ENCODE peak calls at places on chromosomes 5 and 9, in nine cellular contexts. X is body of pancreas, I is right lobe of liver, W is tibial nerve, D is stomach, M is uterus, Z is heart left ventricle, S is prostate gland, V is breast epithelium. Q is an unnamed sample.
A peak's percentile ranks its signal among the peaks of the same experiment; 100 is the strongest.

GRCh38 chr5:119820608-119821007 is 191.2 kb downstream of the FAM170A start:
- DNase-seq in X (no peak), I (no peak), W (no peak), D (no peak), M (no peak), Z (no peak), S (no peak), V (no peak), Q (no peak)

GRCh38 chr5:177473461-177473991 is at the start of gene DBN1:
- DNase-seq in X (peak; percentile 60), I (no peak), W (no peak), D (peak; percentile 49), M (no peak), Z (no peak), S (no peak), V (no peak), Q (no peak)

GRCh38 chr5:122153230-122153629 is 23.9 kb downstream of the ZNF474 start:
- DNase-seq in X (no peak), I (no peak), W (no peak), D (no peak), M (no peak), Z (no peak), S (no peak), V (no peak), Q (no peak)

GRCh38 chr9:82456621-82457020 is 468.0 kb downstream of the SPATA31D1 start:
- DNase-seq in X (no peak), I (no peak), W (no peak), D (no peak), M (no peak), Z (no peak), S (no peak), V (no peak), Q (no peak)

GRCh38 chr5:134600600-134600999 is 32.0 kb downstream of the SAR1B start:
- DNase-seq in X (no peak), I (no peak), W (no peak), D (no peak), M (no peak), Z (no peak), S (no peak), V (no peak), Q (no peak)

GRCh38 chr9:91611582-91611981 is 187.9 kb upstream of the NFIL3 start:
- DNase-seq in X (no peak), I (no peak), W (no peak), D (no peak), M (no peak), Z (no peak), S (no peak), V (no peak), Q (no peak)

GRCh38 chr5:68187268-68188055 is 28.1 kb upstream of the PIK3R1 start:
- DNase-seq in X (no peak), I (peak; percentile 24), W (no peak), D (no peak), M (peak; percentile 51), Z (peak; percentile 70), S (peak; percentile 16), V (no peak), Q (no peak)

GRCh38 chr5:115460476-115460875 is 84.1 kb downstream of the FEM1C start:
- DNase-seq in X (no peak), I (peak; percentile 46), W (no peak), D (peak; percentile 80), M (no peak), Z (peak; percentile 80), S (no peak), V (no peak), Q (no peak)

GRCh38 chr9:130835441-130836298 is 616 bp downstream of the ABL1 start:
- DNase-seq in X (peak; percentile 67), I (peak; percentile 53), W (no peak), D (peak; percentile 51), M (no peak), Z (peak; percentile 68), S (no peak), V (no peak), Q (no peak)

GRCh38 chr5:89421035-89421434 is 538.1 kb upstream of the MEF2C start:
- DNase-seq in X (no peak), I (no peak), W (no peak), D (no peak), M (no peak), Z (no peak), S (no peak), V (no peak), Q (no peak)

GRCh38 chr5:58009754-58010153 is 450.1 kb downstream of the PLK2 start:
- DNase-seq in X (no peak), I (no peak), W (no peak), D (no peak), M (no peak), Z (no peak), S (no peak), V (no peak), Q (no peak)

GRCh38 chr9:74500584-74500924 is 3.4 kb downstream of the RORB start:
- DNase-seq in X (no peak), I (no peak), W (no peak), D (no peak), M (no peak), Z (no peak), S (no peak), V (no peak), Q (no peak)

GRCh38 chr5:33890633-33891032 is 1.2 kb downstream of the ADAMTS12 start:
- DNase-seq in X (no peak), I (no peak), W (no peak), D (no peak), M (no peak), Z (no peak), S (no peak), V (no peak), Q (no peak)

GRCh38 chr9:104969116-104969515 is 41.2 kb upstream of the ABCA1 start:
- DNase-seq in X (no peak), I (no peak), W (no peak), D (no peak), M (no peak), Z (no peak), S (no peak), V (no peak), Q (no peak)

GRCh38 chr9:113625456-113625855 is 161.9 kb downstream of the RGS3 start:
- DNase-seq in X (no peak), I (no peak), W (no peak), D (no peak), M (no peak), Z (no peak), S (no peak), V (no peak), Q (peak; percentile 31)

DNA sequence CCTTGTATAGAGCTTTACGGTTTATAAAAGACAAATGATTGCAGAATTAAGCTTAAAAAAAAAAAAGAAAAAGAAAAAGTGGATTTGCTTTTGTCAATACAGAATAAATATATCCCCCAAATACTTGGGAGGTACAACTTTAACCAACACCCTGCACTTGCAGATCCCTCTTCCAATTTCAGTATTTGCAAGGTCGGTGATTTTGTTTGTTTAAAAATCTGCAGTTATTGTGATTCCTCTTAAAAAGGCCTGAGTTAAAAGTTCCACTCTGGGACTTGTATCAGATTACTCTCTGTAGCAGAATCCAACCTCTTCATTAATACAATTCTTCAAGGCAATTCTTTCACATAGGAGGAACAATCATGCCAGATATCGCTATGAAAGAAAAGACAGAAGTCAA is 400.9 kb downstream of the EBF1 start:
- DNase-seq in X (no peak), I (no peak), W (no peak), D (no peak), M (no peak), Z (no peak), S (no peak), V (no peak), Q (no peak)
- H3K27ac ChIP-seq in X (no peak overlapping the region), I (no peak overlapping the region), W (no peak overlapping the region), D (no peak overlapping the region), M (peak overlapping the region; percentile 68), Z (no peak overlapping the region), S (no peak overlapping the region), V (no peak overlapping the region), Q (no peak overlapping the region)

GRCh38 chr9:133944746-133945135 is 47.4 kb downstream of the VAV2 start:
- DNase-seq in X (peak; percentile 59), I (peak; percentile 28), W (no peak), D (no peak), M (no peak), Z (peak; percentile 65), S (peak; percentile 33), V (no peak), Q (no peak)
- TF ChIP-seq POLR2A in X (no peak), I (no peak), W (no peak), D (no peak), M (no peak), Z (no peak), S (no peak), V (no peak), Q (no peak)

GRCh38 chr9:80893190-80893589 is 796.2 kb downstream of the TLE1 start:
- DNase-seq in X (no peak), I (no peak), W (no peak), D (no peak), M (no peak), Z (no peak), S (no peak), V (no peak), Q (no peak)

GRCh38 chr9:80892703-80893102 is 796.6 kb downstream of the TLE1 start:
- DNase-seq in X (no peak), I (no peak), W (no peak), D (no peak), M (no peak), Z (no peak), S (no peak), V (no peak), Q (no peak)
- H3K27me3 ChIP-seq in X (no peaks in the 10 kb centered on the region), I (no peaks in the 10 kb centered on the region), W (no peaks in the 10 kb centered on the region), D (no peaks in the 10 kb centered on the region), M (no peaks in the 10 kb centered on the region), Z (no peaks in the 10 kb centered on the region), S (no peaks in the 10 kb centered on the region), V (no peaks in the 10 kb centered on the region), Q (no peaks in the 10 kb centered on the region)

GRCh38 chr5:74040065-74040551 is 414.1 kb downstream of the ARHGEF28 start:
- DNase-seq in X (no peak), I (no peak), W (no peak), D (no peak), M (no peak), Z (no peak), S (no peak), V (no peak), Q (no peak)
- H3K27ac ChIP-seq in X (no peak overlapping the region), I (no peak overlapping the region), W (no peak overlapping the region), D (no peak overlapping the region), M (no peak overlapping the region), Z (no peak overlapping the region), S (no peak overlapping the region), V (no peak overlapping the region), Q (no peak overlapping the region)

GRCh38 chr9:35732185-35733108 is at the start of the genes CREB3 and TLN1:
- DNase-seq in X (peak; percentile 97), I (peak; percentile 99), W (peak; percentile 94), D (peak; percentile 98), M (peak; percentile 98), Z (peak; percentile 99), S (peak; percentile 98), V (peak; percentile 96), Q (peak; percentile 96)
- TF ChIP-seq POLR2A in X (peak; percentile 64), I (peak; percentile 96), W (peak; percentile 89), D (peak; percentile 20), M (peak; percentile 80), Z (no peak), S (peak; percentile 78), V (peak; percentile 24), Q (peak; percentile 89)

DNA sequence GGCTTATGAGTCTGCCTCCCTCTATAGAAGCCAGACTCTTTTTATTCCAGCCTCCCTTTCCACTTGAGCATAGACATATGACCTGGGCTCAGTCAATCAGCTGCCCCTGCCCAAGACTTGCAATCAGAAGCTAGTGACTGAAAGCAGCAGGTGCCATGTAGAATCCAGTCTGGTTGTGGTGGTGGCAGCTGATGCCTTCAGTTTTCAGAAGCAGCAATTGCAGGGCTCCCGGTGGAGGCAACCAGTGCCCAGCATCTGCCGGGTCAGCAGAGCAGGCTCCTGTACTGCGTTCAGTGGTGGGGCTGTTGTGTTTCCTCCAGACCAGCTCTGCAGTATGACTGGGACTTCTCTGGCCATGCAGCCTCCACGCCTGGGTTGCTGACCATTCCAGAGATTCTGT is 53.9 kb upstream of the PALM2AKAP2 start:
- DNase-seq in X (no peak), I (no peak), W (no peak), D (no peak), M (no peak), Z (no peak), S (no peak), V (no peak), Q (no peak)
- H3K27me3 ChIP-seq in X (no peaks in the 10 kb centered on the region), I (no peaks in the 10 kb centered on the region), W (no peaks in the 10 kb centered on the region), D (no peaks in the 10 kb centered on the region), M (no peaks in the 10 kb centered on the region), Z (no peaks in the 10 kb centered on the region), S (no peaks in the 10 kb centered on the region), V (no peaks in the 10 kb centered on the region), Q (no peaks in the 10 kb centered on the region)